ENCODE peak calls at places on chromosomes 4 and X, in nine cellular contexts. C is activated CD4-positive, alpha-beta T cell treated with anti-CD3 and anti-CD28 coated beads for 4 hours; U is NCI-H146; Z is Peyer's patch; W is GM19239; G is germinal center; Q is body of pancreas; A is GM03348; R is B cell. H is an unnamed sample.

GRCh38 chr4:1823545-1823932 is 30.4 kb downstream of the FGFR3 start:
- DNase-seq in C (no peak), U (no peak), Z (no peak), W (no peak), G (no peak), Q (no peak), A (no peak), R (no peak), H (no peak)

GRCh38 chrX:104833401-104833800 is 267.4 kb downstream of the IL1RAPL2 start:
- DNase-seq in C (no peak), U (no peak), Z (no peak), W (no peak), G (no peak), Q (no peak), A (no peak), R (no peak), H (no peak)

GRCh38 chr4:42136371-42136770 is 16.1 kb downstream of the BEND4 start:
- DNase-seq in C (no peak), U (no peak), Z (no peak), W (no peak), G (no peak), Q (no peak), A (no peak), R (no peak), H (no peak)

GRCh38 chr4:2141762-2142520 is 82.8 kb downstream of the NAT8L start:
- DNase-seq in C (no peak), U (no peak), Z (no peak), W (no peak), G (no peak), Q (no peak), A (no peak), R (no peak), H (peak; percentile 52)

GRCh38 chr4:54065282-54066087 is 1.1 kb upstream of the CHIC2 start:
- DNase-seq in C (no peak), U (no peak), Z (no peak), W (no peak), G (no peak), Q (no peak), A (peak; percentile 7), R (no peak), H (no peak)

GRCh38 chrX:129755779-129756650 is 17.2 kb downstream of the XPNPEP2 start:
- DNase-seq in C (no peak), U (peak; percentile 16), Z (no peak), W (no peak), G (no peak), Q (no peak), A (no peak), R (no peak), H (no peak)

GRCh38 chrX:55839480-55839879 is 121.9 kb downstream of the RRAGB start:
- DNase-seq in C (no peak), U (no peak), Z (no peak), W (no peak), G (no peak), Q (no peak), A (no peak), R (no peak), H (no peak)

GRCh38 chr4:10048931-10049655 is 27.8 kb upstream of the SLC2A9 start:
- DNase-seq in C (no peak), U (peak; percentile 68), Z (no peak), W (no peak), G (no peak), Q (no peak), A (no peak), R (no peak), H (no peak)

GRCh38 chr4:17577660-17578481 is 873 bp downstream of the LAP3 start:
- DNase-seq in C (peak; percentile 46), U (peak; percentile 55), Z (peak; percentile 44), W (no peak), G (peak; percentile 36), Q (peak; percentile 37), A (peak; percentile 39), R (no peak), H (peak; percentile 31)

GRCh38 chr4:82833696-82834313 is 35.2 kb upstream of the SCD5 start:
- DNase-seq in C (no peak), U (no peak), Z (no peak), W (no peak), G (no peak), Q (no peak), A (peak; percentile 68), R (no peak), H (no peak)

GRCh38 chrX:15242899-15243555 is 26.9 kb downstream of the ASB9 start:
- DNase-seq in C (peak; percentile 29), U (peak; percentile 15), Z (no peak), W (peak; percentile 4), G (peak; percentile 15), Q (peak; percentile 24), A (peak; percentile 54), R (no peak), H (peak; percentile 65)

GRCh38 chrX:31715675-31716074 is 643.8 kb upstream of the FTHL17 start:
- DNase-seq in C (no peak), U (no peak), Z (no peak), W (no peak), G (no peak), Q (no peak), A (no peak), R (no peak), H (no peak)

H was measured in GM13977.